ENCODE peak calls at places on chromosomes 2 and 18, in four cellular contexts. M, J, F and A are unnamed samples.

GRCh38 chr18:27447530-27447929 is 262.4 kb upstream of the CHST9 start:
- DNase-seq in F (no peak), M (no peak), J (no peak), A (no peak)

GRCh38 chr18:52937840-52938239 is 597.8 kb downstream of the DCC start:
- DNase-seq in M (no peak), J (no peak), F (no peak), A (no peak)

GRCh38 chr18:48002933-48003365 is 72.5 kb upstream of the SMAD2 start:
- DNase-seq in M (peak), F (no peak), J (no peak), A (no peak)

GRCh38 chr2:112867701-112868631 is 31.4 kb upstream of the IL1B start:
- DNase-seq in M (no peak), F (no peak), J (no peak), A (no peak)

GRCh38 chr2:63834401-63834800 is 7.3 kb upstream of the UGP2 start:
- DNase-seq in F (no peak), J (no peak), M (no peak), A (no peak)

GRCh38 chr2:229348135-229348534 is 77.0 kb upstream of the PID1 start:
- DNase-seq in F (no peak), M (peak), J (no peak), A (no peak)

GRCh38 chr2:22697054-22697453 is 687.9 kb upstream of the KLHL29 start:
- DNase-seq in M (no peak), F (no peak), J (no peak), A (no peak)

GRCh38 chr2:120441744-120442471 is 96.0 kb downstream of the INHBB start:
- DNase-seq in M (no peak), F (no peak), J (peak), A (peak)

GRCh38 chr2:143629344-143629743 is 500.1 kb downstream of the ARHGAP15 start:
- DNase-seq in F (no peak), J (no peak), M (no peak), A (no peak)

GRCh38 chr2:174058022-174058421 is 92.8 kb upstream of the SP3 start:
- DNase-seq in M (no peak), F (no peak), J (no peak), A (no peak)

GRCh38 chr2:20291106-20291564 is 59.5 kb downstream of the PUM2 start:
- DNase-seq in F (peak), J (peak), M (peak), A (peak)

GRCh38 chr2:5479265-5479928 is 212.8 kb upstream of the SOX11 start:
- DNase-seq in M (no peak), J (no peak), F (no peak), A (no peak)

GRCh38 chr2:88090446-88091283 is 23.0 kb downstream of the SMYD1 start:
- DNase-seq in F (no peak), J (no peak), M (no peak), A (no peak)

GRCh38 chr2:201016859-201017258 is 53.4 kb upstream of the ORC2 start:
- DNase-seq in F (no peak), M (no peak), J (no peak), A (no peak)

GRCh38 chr2:112958428-112959108 is 19.2 kb upstream of the IL36G start:
- DNase-seq in J (peak), M (peak), F (peak), A (peak)

GRCh38 chr2:15023231-15023630 is 390.7 kb downstream of the LRATD1 start:
- DNase-seq in J (no peak), M (no peak), F (no peak), A (no peak)

GRCh38 chr2:100653449-100654045 is 90.8 kb downstream of the PDCL3 start:
- DNase-seq in J (no peak), F (no peak), M (no peak), A (no peak)

GRCh38 chr18:57910817-57911216 is 107.7 kb upstream of the ATP8B1 start:
- DNase-seq in F (peak), J (no peak), M (no peak), A (peak)

GRCh38 chr2:18980778-18981104 is 377.7 kb downstream of the OSR1 start:
- DNase-seq in F (no peak), J (no peak), M (no peak), A (no peak)

GRCh38 chr2:105090091-105090490 is 52.2 kb downstream of the MRPS9 start:
- DNase-seq in J (no peak), M (no peak), F (no peak), A (no peak)

GRCh38 chr2:170771049-170771937 is 1.1 kb downstream of the ERICH2 start:
- DNase-seq in M (peak), J (peak), F (peak), A (peak)

GRCh38 chr18:30358545-30358944 is 684.0 kb downstream of the DSC3 start:
- DNase-seq in M (no peak), F (no peak), J (no peak), A (no peak)

GRCh38 chr2:202025816-202026215 is 7.8 kb upstream of the FZD7 start:
- DNase-seq in J (no peak), F (no peak), M (no peak), A (no peak)

GRCh38 chr2:120108749-120109148 is 95.9 kb downstream of the EPB41L5 start:
- DNase-seq in F (no peak), J (no peak), M (no peak), A (no peak)

GRCh38 chr18:76721207-76721996 is 101.0 kb upstream of the ZNF236 start:
- DNase-seq in M (no peak), F (no peak), J (no peak), A (no peak)

GRCh38 chr2:179049203-179049545 is 763 bp downstream of the CCDC141 start:
- DNase-seq in M (no peak), F (no peak), J (no peak), A (no peak)

GRCh38 chr2:42492691-42493467 is 903 bp downstream of the KCNG3 start:
- DNase-seq in M (no peak), F (no peak), J (no peak), A (peak)

GRCh38 chr18:49015886-49016647 is 65.3 kb upstream of the SMAD7 start:
- DNase-seq in F (no peak), J (no peak), M (no peak), A (no peak)

GRCh38 chr2:164697688-164698290 is 76.5 kb upstream of the GRB14 start:
- DNase-seq in M (peak), J (peak), F (no peak), A (no peak)

GRCh38 chr2:215137329-215137686 is 1.1 kb downstream of the ABCA12 start:
- DNase-seq in J (no peak), M (no peak), F (no peak), A (no peak)

GRCh38 chr2:21317131-21317530 is 193.4 kb downstream of the TDRD15 start:
- DNase-seq in F (peak), J (peak), M (peak), A (peak)

GRCh38 chr2:187504312-187504921 is 49.8 kb downstream of the TFPI start:
- DNase-seq in M (no peak), J (no peak), F (peak), A (no peak)

GRCh38 chr2:8472545-8473361 is 209.1 kb upstream of the ID2 start:
- DNase-seq in M (no peak), F (no peak), J (no peak), A (no peak)

GRCh38 chr2:241268716-241269445 is 46.6 kb downstream of the HDLBP start:
- DNase-seq in J (no peak), M (peak), F (peak), A (no peak)

GRCh38 chr18:68282232-68282631 is 432.7 kb downstream of the TMX3 start:
- DNase-seq in F (no peak), J (no peak), M (no peak), A (no peak)

GRCh38 chr2:235080108-235080507 is 128.3 kb downstream of the SH3BP4 start:
- DNase-seq in M (no peak), J (no peak), F (no peak), A (no peak)

GRCh38 chr2:52904511-52904910 is 863.1 kb upstream of the CHAC2 start:
- DNase-seq in F (no peak), M (no peak), J (no peak), A (no peak)

GRCh38 chr2:10326151-10326616 is 23.5 kb downstream of the HPCAL1 start:
- DNase-seq in J (no peak), F (no peak), M (no peak), A (no peak)

GRCh38 chr18:59691046-59691395 is 6.2 kb downstream of the CCBE1 start:
- DNase-seq in M (no peak), J (no peak), F (no peak), A (no peak)

GRCh38 chr2:65479528-65479927 is 47.1 kb upstream of the SPRED2 start:
- DNase-seq in F (no peak), J (no peak), M (no peak), A (no peak)

GRCh38 chr2:1638281-1638860 is 105.9 kb downstream of the PXDN start:
- DNase-seq in M (no peak), F (no peak), J (no peak), A (no peak)
- TF ChIP-seq HMGXB4 in M (no peak), F (no peak), J (no peak), A (no peak)

DNA sequence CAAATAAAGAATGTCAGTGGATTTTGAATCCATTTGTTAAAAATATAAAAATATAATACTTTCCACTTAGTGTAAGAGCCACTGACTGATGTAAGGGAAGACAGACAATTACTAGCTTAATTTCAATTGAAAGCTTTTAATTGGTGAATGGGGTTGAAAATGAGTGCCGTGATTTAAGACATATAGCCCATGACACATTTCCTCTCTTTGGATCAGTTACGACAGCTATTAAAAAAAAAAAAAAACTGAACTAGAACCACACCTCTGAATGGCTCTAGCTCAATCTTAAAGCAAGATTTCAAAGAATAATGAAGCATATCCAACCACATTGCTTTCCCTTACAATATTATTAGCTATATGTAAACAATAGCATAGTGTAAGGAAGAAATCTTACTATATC is 44.0 kb downstream of the CIB4 start:
- DNase-seq in J (no peak), F (no peak), M (no peak), A (no peak)
- TF ChIP-seq CTCF in J (no peak), F (no peak), M (no peak), A (no peak)

DNA sequence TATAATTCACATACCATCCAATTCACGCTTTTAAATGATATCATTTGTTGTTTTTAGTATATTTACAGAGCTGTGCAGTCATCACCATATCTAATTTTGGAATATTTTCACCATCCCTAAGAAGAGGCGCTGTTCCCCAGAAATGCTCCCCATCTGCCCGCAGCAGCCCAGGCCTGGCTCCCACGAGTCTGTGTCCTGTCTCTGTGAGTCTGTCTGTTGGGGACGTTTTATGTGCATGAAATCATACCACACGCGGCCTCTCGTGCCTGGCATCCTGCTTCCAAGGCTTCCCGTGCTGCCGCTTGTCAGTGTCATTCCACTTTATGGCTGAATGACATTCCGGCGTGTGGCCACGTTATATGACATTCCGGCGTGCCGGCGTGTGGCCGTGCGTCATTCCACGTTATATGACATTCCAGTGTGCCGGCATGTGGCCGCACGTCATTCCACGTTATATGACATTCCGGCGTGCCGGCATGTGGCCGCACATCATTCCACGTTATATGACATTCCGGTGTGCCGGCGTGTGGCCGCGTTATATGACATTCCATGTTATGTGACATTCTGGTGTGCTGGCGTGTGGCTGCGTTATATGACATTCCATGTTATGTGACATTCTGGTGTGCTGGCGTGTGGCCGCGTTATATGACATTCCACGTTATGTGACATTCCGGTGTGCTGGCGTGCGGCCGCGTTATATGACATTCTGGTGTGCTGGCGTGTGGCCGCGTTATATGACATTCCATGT is 276.4 kb downstream of the TWIST2 start:
- DNase-seq in J (no peak), M (no peak), F (no peak), A (no peak)
- TF ChIP-seq HMGXB4 in J (no peak), M (no peak), F (no peak), A (no peak)

DNA sequence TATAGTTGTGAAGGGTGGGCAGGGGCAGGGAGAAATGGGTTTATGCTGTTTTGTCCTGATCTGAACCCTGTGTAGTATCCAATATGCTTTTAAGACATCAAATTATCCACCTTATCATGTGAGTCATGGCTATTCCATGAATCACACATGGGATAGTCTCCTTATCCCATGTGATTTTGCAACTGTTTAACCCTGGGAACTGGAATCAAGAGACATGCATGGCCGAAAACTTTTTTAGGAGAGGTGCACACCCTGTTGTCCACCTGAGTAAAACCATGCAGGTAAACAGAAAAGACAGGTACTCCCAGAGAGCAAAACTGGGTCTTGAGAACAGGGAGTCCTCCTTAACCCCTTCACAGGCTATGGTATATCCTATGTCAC is 490.6 kb upstream of the HS6ST1 start:
- DNase-seq in M (no peak), F (no peak), J (no peak), A (no peak)
- TF ChIP-seq CTCF in M (no peak), F (no peak), J (no peak), A (no peak)

DNA sequence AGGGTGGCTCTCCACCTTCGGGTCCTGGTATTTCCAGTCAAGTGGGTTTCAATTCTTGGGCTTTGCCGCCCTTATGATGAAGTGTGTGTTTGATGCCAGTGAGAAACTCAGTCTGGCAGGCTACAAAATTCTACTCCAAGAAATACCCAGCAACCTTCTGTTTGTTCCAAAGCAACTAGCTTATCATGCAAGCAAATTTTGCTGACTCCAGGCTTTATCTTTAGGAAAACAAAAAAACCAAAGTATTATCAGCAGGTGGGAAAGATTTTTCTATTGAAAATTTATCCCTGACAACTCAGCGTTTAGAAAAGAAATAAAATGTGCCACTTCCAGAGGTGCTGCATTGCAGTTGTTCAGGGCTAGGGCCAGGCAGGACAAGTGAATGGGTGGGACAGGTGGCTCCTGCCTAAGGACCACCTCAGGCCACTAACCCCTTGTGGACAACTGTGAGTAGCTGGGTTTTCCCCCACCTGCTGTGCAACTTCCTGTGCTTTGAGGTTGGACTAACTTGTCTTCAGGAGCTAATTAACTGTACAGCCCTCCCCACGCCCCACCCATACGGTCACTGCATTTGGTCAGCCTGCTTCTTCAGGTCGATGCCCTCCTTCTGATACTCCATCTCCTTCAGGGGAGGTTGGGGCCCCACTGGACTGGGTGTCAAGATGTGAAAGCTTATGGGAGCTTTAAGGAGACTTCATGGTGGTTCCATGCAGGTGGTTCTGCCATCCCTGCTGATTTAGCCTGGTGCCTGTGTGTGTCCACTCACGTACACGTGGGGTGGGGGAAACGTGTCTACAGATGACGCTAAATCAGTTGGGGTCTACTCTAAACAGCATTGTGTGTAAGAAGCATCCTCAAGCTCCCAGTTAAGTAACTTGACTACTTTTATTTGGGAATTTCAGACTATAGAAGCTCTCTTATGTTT is 46.8 kb downstream of the BCL2L11 start:
- DNase-seq in F (peak), J (no peak), M (no peak), A (no peak)
- TF ChIP-seq HMGXB4 in F (no peak), J (no peak), M (no peak), A (no peak)

GRCh38 chr2:169137924-169138323 is 68.6 kb downstream of the DHRS9 start:
- DNase-seq in F (no peak), J (no peak), M (no peak), A (no peak)
- TF ChIP-seq CTCF in F (no peak), J (no peak), M (no peak), A (no peak)

GRCh38 chr2:127537142-127537541 is 1.7 kb downstream of the MYO7B start:
- DNase-seq in M (no peak), F (no peak), J (no peak), A (no peak)

GRCh38 chr2:127536707-127537106 is 1.2 kb downstream of the MYO7B start:
- DNase-seq in J (no peak), M (no peak), F (no peak), A (no peak)

GRCh38 chr2:127537644-127538043 is 2.2 kb downstream of the MYO7B start:
- DNase-seq in J (no peak), M (no peak), F (no peak), A (no peak)

GRCh38 chr2:127535422-127535901 is at the start of gene MYO7B:
- DNase-seq in F (no peak), J (no peak), M (no peak), A (no peak)

GRCh38 chr2:127535941-127536340 is 458 bp downstream of the MYO7B start:
- DNase-seq in J (no peak), F (no peak), M (no peak), A (no peak)
- TF ChIP-seq HMGXB4 in J (no peak), F (no peak), M (no peak), A (no peak)

GRCh38 chr2:233061591-233062446 is 1.7 kb downstream of the INPP5D start:
- DNase-seq in J (peak), F (peak), M (no peak), A (no peak)
- TF ChIP-seq CTCF in J (peak), F (peak), M (no peak), A (no peak)